ENCODE peak calls at places on chromosome 7, in nine cellular contexts. Z is activated CD4-positive, CD25-positive, alpha-beta regulatory T cell; N is astrocyte of the cerebellum; R is iris pigment epithelial cell; H is central memory CD4-positive, alpha-beta T cell; D is SK-N-DZ; P is CD4-positive, alpha-beta memory T cell; C is NAMALWA; G is cardiac fibroblast. X is an unnamed sample.

GRCh38 chr7:134701272-134701671 is 54.6 kb downstream of the BPGM start:
- DNase-seq in G (peak; percentile 55), P (peak; percentile 21), R (peak; percentile 42), H (peak; percentile 9), D (no peak), Z (no peak), C (peak; percentile 72), N (no peak), X (peak; percentile 49)

GRCh38 chr7:7911339-7911738 is 57.3 kb upstream of the GLCCI1 start:
- DNase-seq in C (no peak), G (peak; percentile 59), D (no peak), R (peak; percentile 96), Z (no peak), N (peak; percentile 20), P (no peak), H (no peak), X (peak; percentile 33)

GRCh38 chr7:37405603-37406122 is 43.0 kb downstream of the ELMO1 start:
- DNase-seq in H (no peak), G (no peak), P (no peak), C (no peak), R (no peak), D (no peak), N (no peak), Z (no peak), X (no peak)

GRCh38 chr7:103685646-103686418 is 239.8 kb upstream of the SLC26A5 start:
- DNase-seq in P (no peak), G (no peak), D (no peak), H (no peak), N (no peak), C (no peak), Z (no peak), R (no peak), X (no peak)

GRCh38 chr7:45976485-45976856 is 55.4 kb upstream of the IGFBP3 start:
- DNase-seq in G (no peak), H (no peak), C (no peak), Z (no peak), R (no peak), P (no peak), N (no peak), D (no peak), X (no peak)

GRCh38 chr7:126700807-126701604 is 551.7 kb downstream of the GRM8 start:
- DNase-seq in H (peak; percentile 14), D (peak; percentile 71), Z (peak; percentile 31), P (peak; percentile 30), R (peak; percentile 99), G (peak; percentile 93), C (peak; percentile 44), N (peak; percentile 86), X (peak; percentile 94)

GRCh38 chr7:127900735-127901685 is 130.2 kb downstream of the LRRC4 start:
- DNase-seq in P (no peak), R (no peak), Z (no peak), G (no peak), D (no peak), C (no peak), H (no peak), N (peak; percentile 24), X (no peak)

GRCh38 chr7:16060492-16060891 is 360.8 kb downstream of the CRPPA start:
- DNase-seq in G (no peak), D (no peak), C (no peak), N (no peak), R (peak; percentile 72), Z (no peak), P (no peak), H (no peak), X (no peak)

GRCh38 chr7:9937944-9938631 is 1035.6 kb upstream of the PHF14 start:
- DNase-seq in G (peak; percentile 46), C (no peak), D (no peak), N (peak; percentile 82), R (peak; percentile 15), H (no peak), P (no peak), Z (no peak), X (peak; percentile 8)

GRCh38 chr7:41065663-41066062 is 637.2 kb downstream of the INHBA start:
- DNase-seq in G (no peak), D (no peak), C (no peak), P (no peak), N (no peak), H (no peak), Z (no peak), R (no peak), X (peak; percentile 93)

GRCh38 chr7:148699024-148699771 is 495 bp downstream of the CUL1 start:
- DNase-seq in N (no peak), P (peak; percentile 56), G (peak; percentile 70), R (peak; percentile 63), D (peak; percentile 34), C (peak; percentile 83), Z (peak; percentile 42), H (peak; percentile 49), X (peak; percentile 45)

GRCh38 chr7:140093375-140093774 is 30.6 kb upstream of the PARP12 start:
- DNase-seq in D (no peak), H (no peak), N (no peak), R (no peak), C (no peak), Z (no peak), G (no peak), P (no peak), X (no peak)

GRCh38 chr7:159075563-159076238 is 69.0 kb downstream of the VIPR2 start:
- DNase-seq in P (no peak), Z (no peak), R (no peak), C (no peak), G (no peak), H (no peak), D (no peak), N (no peak), X (no peak)

X was measured in MCF 10A.